ENCODE peak calls at places on chromosome 15, in nine cellular contexts. Q is HCT116, A is stomach, E is suprapubic skin, U is sigmoid colon, L is spleen, O is SK-N-SH, Y is upper lobe of left lung, J is GM23338. C is an unnamed sample.

GRCh38 chr15:62297933-62298332 is 132.8 kb upstream of the C2CD4B start:
- DNase-seq in Q (no peak), A (no peak), E (no peak), U (no peak), L (no peak), O (no peak), Y (no peak), J (no peak), C (no peak)

GRCh38 chr15:28267727-28268126 is 54.3 kb downstream of the HERC2 start:
- DNase-seq in Q (no peak), A (no peak), E (no peak), U (no peak), L (no peak), O (no peak), Y (no peak), J (no peak), C (no peak)

GRCh38 chr15:33278816-33279612 is 31.8 kb upstream of the RYR3 start:
- DNase-seq in Q (peak), A (no peak), E (no peak), U (no peak), L (no peak), O (no peak), Y (no peak), J (peak), C (peak)

GRCh38 chr15:82040862-82041261 is 5.0 kb downstream of the MEX3B start:
- DNase-seq in Q (no peak), A (no peak), E (no peak), U (no peak), L (no peak), O (no peak), Y (no peak), J (peak), C (no peak)

GRCh38 chr15:69502470-69503045 is 49.9 kb downstream of the RPLP1 start:
- DNase-seq in Q (no peak), A (no peak), E (peak), U (no peak), L (no peak), O (no peak), Y (no peak), J (peak), C (no peak)

GRCh38 chr15:61946778-61947177 is 113.5 kb downstream of the VPS13C start:
- DNase-seq in Q (no peak), A (no peak), E (no peak), U (no peak), L (no peak), O (no peak), Y (no peak), J (no peak), C (no peak)

GRCh38 chr15:60536314-60536713 is 57.4 kb upstream of the ICE2 start:
- DNase-seq in Q (no peak), A (no peak), E (no peak), U (no peak), L (no peak), O (no peak), Y (no peak), J (no peak), C (no peak)

GRCh38 chr15:100890059-100890720 is 10.6 kb downstream of the ALDH1A3 start:
- DNase-seq in Q (no peak), A (no peak), E (peak), U (peak), L (no peak), O (no peak), Y (no peak), J (no peak), C (no peak)

GRCh38 chr15:63340353-63340752 is 41.3 kb downstream of the CA12 start:
- DNase-seq in Q (no peak), A (no peak), E (no peak), U (no peak), L (no peak), O (no peak), Y (no peak), J (no peak), C (no peak)

GRCh38 chr15:55827965-55828364 is 85.0 kb upstream of the PRTG start:
- DNase-seq in Q (no peak), A (no peak), E (no peak), U (no peak), L (no peak), O (no peak), Y (no peak), J (no peak), C (no peak)

GRCh38 chr15:64048766-64049165 is 2.5 kb upstream of the DAPK2 start:
- DNase-seq in Q (no peak), A (no peak), E (no peak), U (no peak), L (no peak), O (no peak), Y (no peak), J (no peak), C (no peak)

GRCh38 chr15:66763186-66764066 is 61.4 kb downstream of the SMAD6 start:
- DNase-seq in Q (no peak), A (peak), E (peak), U (peak), L (peak), O (peak), Y (peak), J (no peak), C (no peak)

GRCh38 chr15:66766282-66767228 is 64.5 kb downstream of the SMAD6 start:
- DNase-seq in Q (no peak), A (no peak), E (no peak), U (peak), L (no peak), O (no peak), Y (no peak), J (no peak), C (no peak)

GRCh38 chr15:66764067-66764428 is 62.0 kb downstream of the SMAD6 start:
- DNase-seq in Q (no peak), A (no peak), E (no peak), U (no peak), L (no peak), O (no peak), Y (no peak), J (no peak), C (no peak)

GRCh38 chr15:66767370-66767769 is 65.3 kb downstream of the SMAD6 start:
- DNase-seq in Q (no peak), A (no peak), E (no peak), U (peak), L (peak), O (no peak), Y (no peak), J (no peak), C (no peak)

GRCh38 chr15:66765478-66766281 is 63.6 kb downstream of the SMAD6 start:
- DNase-seq in Q (peak), A (peak), E (no peak), U (peak), L (peak), O (peak), Y (peak), J (no peak), C (no peak)
- TF ChIP-seq POLR2AphosphoS5 in Q (peak), A (peak), E (no peak), U (no peak), L (no peak), O (no peak), Y (peak), J (no peak), C (peak)

GRCh38 chr15:73053398-73053723 is 1.1 kb downstream of the NEO1 start:
- DNase-seq in Q (no peak), A (no peak), E (no peak), U (no peak), L (no peak), O (no peak), Y (no peak), J (peak), C (no peak)
- H3K27ac ChIP-seq in Q (peak), A (peak), E (peak), U (peak), L (no peak), O (peak), Y (peak), J (peak), C (peak)

GRCh38 chr15:24696855-24697254 is 21.3 kb downstream of the NPAP1 start:
- DNase-seq in Q (no peak), A (no peak), E (no peak), U (no peak), L (no peak), O (no peak), Y (no peak), J (no peak), C (no peak)
- TF ChIP-seq POLR2AphosphoS5 in Q (no peak), A (no peak), E (no peak), U (no peak), L (no peak), O (no peak), Y (no peak), J (no peak), C (no peak)

GRCh38 chr15:91965501-91966180 is 112.1 kb downstream of the SLCO3A1 start:
- DNase-seq in Q (peak), A (no peak), E (no peak), U (no peak), L (no peak), O (no peak), Y (no peak), J (no peak), C (no peak)

GRCh38 chr15:91967935-91968605 is 114.6 kb downstream of the SLCO3A1 start:
- DNase-seq in Q (no peak), A (no peak), E (no peak), U (no peak), L (no peak), O (no peak), Y (no peak), J (no peak), C (no peak)

GRCh38 chr15:91966181-91966552 is 112.7 kb downstream of the SLCO3A1 start:
- DNase-seq in Q (no peak), A (no peak), E (no peak), U (no peak), L (no peak), O (no peak), Y (no peak), J (no peak), C (no peak)

GRCh38 chr15:91961357-91961756 is 107.8 kb downstream of the SLCO3A1 start:
- DNase-seq in Q (no peak), A (no peak), E (no peak), U (no peak), L (no peak), O (no peak), Y (no peak), J (no peak), C (no peak)

DNA sequence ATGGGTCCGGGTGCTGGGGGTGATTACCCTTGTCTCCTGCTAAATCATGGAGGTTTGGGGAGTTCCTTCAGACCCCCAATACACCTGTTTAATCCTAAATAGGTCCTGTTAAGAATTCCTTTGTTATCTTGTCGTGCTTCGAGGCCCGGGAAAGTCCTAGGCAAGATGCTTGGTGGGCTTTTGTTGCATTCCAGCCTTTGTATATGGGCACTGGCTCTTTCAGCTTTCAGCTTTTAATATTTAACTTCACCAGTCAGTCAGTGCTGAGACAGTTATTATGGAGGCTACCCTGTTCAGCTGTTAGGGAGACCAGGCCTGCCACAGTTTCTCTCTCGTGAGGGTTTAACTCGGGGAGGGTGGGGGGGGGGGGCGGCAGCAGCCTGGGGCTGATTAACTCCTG is 109.5 kb downstream of the SLCO3A1 start:
- DNase-seq in Q (no peak), A (no peak), E (no peak), U (no peak), L (no peak), O (no peak), Y (no peak), J (no peak), C (no peak)
- H3K27ac ChIP-seq in Q (no peak), A (no peak), E (no peak), U (no peak), L (no peak), O (no peak), Y (no peak), J (no peak), C (no peak)

DNA sequence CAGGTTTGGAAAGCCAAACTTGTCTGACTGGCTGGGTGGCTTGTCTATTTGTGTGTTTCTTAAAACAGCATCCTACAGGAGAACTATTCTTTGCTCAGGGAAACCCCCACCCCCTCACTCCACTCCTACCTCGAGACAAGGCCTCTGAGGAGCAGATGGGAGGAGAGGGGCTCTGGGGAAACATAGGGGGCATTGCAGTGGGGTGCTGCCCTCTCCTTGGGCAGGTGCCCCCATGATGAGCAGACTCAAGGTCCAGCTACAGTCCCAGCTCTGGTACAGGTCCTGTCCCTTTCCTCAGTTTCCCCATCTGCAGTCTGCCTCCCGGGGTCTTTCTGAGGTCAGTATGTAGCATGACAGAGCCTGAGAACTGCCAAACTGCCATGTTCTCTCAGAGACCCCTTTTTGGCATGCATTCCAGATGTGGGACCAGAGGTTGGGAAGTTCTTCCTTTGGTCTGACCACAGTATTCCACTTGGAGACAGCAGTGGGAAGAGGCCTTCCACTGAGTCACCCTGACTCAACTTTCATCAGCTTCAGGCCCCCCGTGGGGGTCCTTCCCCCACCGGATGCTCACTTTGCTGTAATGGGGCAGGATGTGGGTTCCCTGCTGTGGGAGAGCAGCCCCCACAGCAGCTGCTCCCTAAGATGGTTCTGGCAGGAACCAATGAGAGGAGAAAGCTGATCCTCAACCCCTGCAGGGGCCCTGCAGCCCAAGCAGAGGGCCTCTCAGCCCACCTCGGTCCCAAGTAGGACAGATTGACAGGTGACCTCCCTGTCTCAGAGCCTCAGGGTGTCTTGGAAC is 32.3 kb upstream of the CYP11A1 start:
- DNase-seq in Q (no peak), A (no peak), E (no peak), U (no peak), L (peak), O (no peak), Y (no peak), J (no peak), C (no peak)
- TF ChIP-seq POLR2AphosphoS5 in Q (no peak), A (no peak), E (no peak), U (no peak), L (peak), O (no peak), Y (no peak), J (no peak), C (no peak)

GRCh38 chr15:39856357-39856756 is 63.7 kb downstream of the GPR176 start:
- DNase-seq in Q (no peak), A (no peak), E (no peak), U (no peak), L (no peak), O (no peak), Y (no peak), J (no peak), C (peak)

GRCh38 chr15:39852237-39852636 is 67.8 kb downstream of the GPR176 start:
- DNase-seq in Q (no peak), A (no peak), E (no peak), U (no peak), L (no peak), O (no peak), Y (no peak), J (no peak), C (no peak)

GRCh38 chr15:39855400-39855799 is 64.7 kb downstream of the GPR176 start:
- DNase-seq in Q (no peak), A (no peak), E (no peak), U (no peak), L (no peak), O (no peak), Y (no peak), J (no peak), C (peak)

GRCh38 chr15:39851505-39852082 is 68.5 kb downstream of the GPR176 start:
- DNase-seq in Q (no peak), A (no peak), E (no peak), U (no peak), L (no peak), O (no peak), Y (no peak), J (no peak), C (no peak)

GRCh38 chr15:39854161-39854560 is 65.9 kb downstream of the GPR176 start:
- DNase-seq in Q (no peak), A (no peak), E (no peak), U (no peak), L (no peak), O (no peak), Y (no peak), J (no peak), C (no peak)
- H3K27ac ChIP-seq in Q (no peak), A (no peak), E (no peak), U (no peak), L (no peak), O (no peak), Y (no peak), J (peak), C (no peak)